ENCODE peak calls at places on chromosomes 4 and X, in seven cellular contexts. J is GM23338, G is AG20443, Z is cardiac muscle cell, O is epithelial cell of esophagus, R is lower leg skin, E is Kasumi-1. M is an unnamed sample.

GRCh38 chr4:41044165-41044564 is 170.2 kb downstream of the APBB2 start:
- DNase-seq in J (no peak), G (no peak), Z (no peak), O (peak), R (no peak), E (no peak), M (no peak)

GRCh38 chr4:54066088-54066415 is 1.6 kb upstream of the CHIC2 start:
- DNase-seq in J (no peak), G (no peak), Z (no peak), O (no peak), R (no peak), E (no peak), M (peak)

GRCh38 chr4:120921456-120922389 is 803 bp downstream of the PRDM5 start:
- DNase-seq in J (peak), G (peak), Z (peak), O (peak), R (peak), E (peak), M (peak)

GRCh38 chr4:75287738-75288517 is 226.3 kb downstream of the RCHY1 start:
- DNase-seq in J (no peak), G (no peak), Z (no peak), O (no peak), R (no peak), E (peak), M (no peak)

GRCh38 chr4:155578726-155579385 is 87.8 kb upstream of the GUCY1A1 start:
- DNase-seq in J (no peak), G (peak), Z (no peak), O (no peak), R (no peak), E (no peak), M (no peak)

GRCh38 chrX:134695999-134696398 is 37.7 kb upstream of the PLAC1 start:
- DNase-seq in J (no peak), G (peak), Z (no peak), O (no peak), R (no peak), E (no peak), M (no peak)

GRCh38 chr4:19134685-19135084 is 1113.1 kb upstream of the LCORL start:
- DNase-seq in J (peak), G (no peak), Z (peak), O (no peak), R (no peak), E (no peak), M (no peak)

GRCh38 chr4:7158991-7159390 is 33.3 kb upstream of the SORCS2 start:
- DNase-seq in J (no peak), G (no peak), Z (no peak), O (no peak), R (peak), E (no peak), M (peak)

GRCh38 chr4:89365375-89366170 is 58.0 kb upstream of the GPRIN3 start:
- DNase-seq in J (no peak), G (no peak), Z (no peak), O (peak), R (no peak), E (no peak), M (no peak)

GRCh38 chrX:151801980-151802379 is 67.4 kb downstream of the CNGA2 start:
- DNase-seq in J (peak), G (peak), Z (no peak), O (peak), R (no peak), E (peak), M (no peak)

GRCh38 chr4:105551968-105552746 is at the start of gene ARHGEF38:
- DNase-seq in J (peak), G (peak), Z (no peak), O (peak), R (no peak), E (no peak), M (no peak)

GRCh38 chr4:931194-931959 is 739 bp downstream of the GAK start:
- DNase-seq in J (no peak), G (peak), Z (peak), O (peak), R (peak), E (no peak), M (no peak)

GRCh38 chrX:49103637-49104036 is 19.9 kb downstream of the GPKOW start:
- DNase-seq in J (no peak), G (no peak), Z (no peak), O (no peak), R (no peak), E (no peak), M (no peak)

GRCh38 chrX:18573556-18573955 is 98.4 kb downstream of the RS1 start:
- DNase-seq in J (no peak), G (no peak), Z (no peak), O (no peak), R (no peak), E (no peak), M (no peak)

GRCh38 chrX:39470588-39471155 is 627.1 kb downstream of the BCOR start:
- DNase-seq in J (no peak), G (peak), Z (no peak), O (no peak), R (no peak), E (no peak), M (no peak)

GRCh38 chr4:35972814-35973213 is 271.5 kb downstream of the ARAP2 start:
- DNase-seq in J (no peak), G (no peak), Z (no peak), O (no peak), R (no peak), E (no peak), M (no peak)

GRCh38 chr4:140092094-140092820 is 61.7 kb downstream of the MAML3 start:
- DNase-seq in J (peak), G (peak), Z (peak), O (peak), R (peak), E (peak), M (no peak)

GRCh38 chr4:23423540-23423939 is 466.3 kb downstream of the PPARGC1A start:
- DNase-seq in J (peak), G (no peak), Z (no peak), O (no peak), R (no peak), E (no peak), M (no peak)

GRCh38 chr4:107736924-107737448 is 17.0 kb upstream of the PAPSS1 start:
- DNase-seq in J (peak), G (peak), Z (peak), O (peak), R (no peak), E (peak), M (no peak)

GRCh38 chrX:41259516-41259915 is 74.4 kb upstream of the DDX3X start:
- DNase-seq in J (peak), G (peak), Z (no peak), O (no peak), R (no peak), E (no peak), M (no peak)

GRCh38 chr4:153375303-153375702 is 30.8 kb downstream of the MND1 start:
- DNase-seq in J (no peak), G (no peak), Z (no peak), O (no peak), R (no peak), E (no peak), M (no peak)

GRCh38 chrX:86047174-86047991 is at the start of gene CHM:
- DNase-seq in J (peak), G (peak), Z (peak), O (peak), R (peak), E (no peak), M (peak)

GRCh38 chr4:102438873-102439614 is 62.1 kb upstream of the NFKB1 start:
- DNase-seq in J (peak), G (peak), Z (no peak), O (peak), R (no peak), E (no peak), M (no peak)

M was measured in coronary artery.